ENCODE peak calls at places on chromosomes 3 and 15, in seven cellular contexts. One of them, this sample, is unnamed. For H3K4me1 and H3K36me3, the result is how much of the 10 kb centered on the place peaks cover.

GRCh38 chr15:99844150-99844549 is 110.9 kb upstream of the LYSMD4 start:
- DNase-seq in colonic mucosa: no peak
- DNase-seq in GM23248: no peak
- DNase-seq in mesenchymal stem cell: no peak
- DNase-seq in IMR-90: no peak
- DNase-seq in PC-3: no peak
- DNase-seq in Karpas-422: peak
- DNase-seq in this sample: no peak

GRCh38 chr3:178223876-178224275 is 312.4 kb upstream of the KCNMB2 start:
- DNase-seq in Karpas-422: no peak
- DNase-seq in PC-3: no peak
- DNase-seq in IMR-90: peak
- DNase-seq in colonic mucosa: no peak
- DNase-seq in mesenchymal stem cell: no peak
- DNase-seq in GM23248: no peak
- DNase-seq in this sample: no peak

GRCh38 chr3:189841474-189842205 is 210.5 kb downstream of the TP63 start:
- DNase-seq in Karpas-422: no peak
- DNase-seq in mesenchymal stem cell: no peak
- DNase-seq in GM23248: peak
- DNase-seq in IMR-90: peak
- DNase-seq in colonic mucosa: no peak
- DNase-seq in PC-3: peak
- DNase-seq in this sample: peak

GRCh38 chr15:83654379-83655236 is 685 bp downstream of the ADAMTSL3 start:
- DNase-seq in colonic mucosa: no peak
- DNase-seq in GM23248: peak
- DNase-seq in Karpas-422: no peak
- DNase-seq in IMR-90: no peak
- DNase-seq in PC-3: peak
- DNase-seq in mesenchymal stem cell: no peak
- DNase-seq in this sample: no peak

GRCh38 chr3:115804722-115805121 is 181.4 kb downstream of the GAP43 start:
- DNase-seq in PC-3: peak
- DNase-seq in Karpas-422: no peak
- DNase-seq in GM23248: peak
- DNase-seq in colonic mucosa: no peak
- DNase-seq in mesenchymal stem cell: peak
- DNase-seq in IMR-90: peak
- DNase-seq in this sample: peak

GRCh38 chr15:39403674-39404117 is 177.2 kb upstream of the THBS1 start:
- DNase-seq in IMR-90: peak
- DNase-seq in mesenchymal stem cell: peak
- DNase-seq in GM23248: peak
- DNase-seq in colonic mucosa: no peak
- DNase-seq in Karpas-422: peak
- DNase-seq in PC-3: peak
- DNase-seq in this sample: peak

GRCh38 chr3:11381563-11381962 is 109.4 kb downstream of the ATG7 start:
- DNase-seq in mesenchymal stem cell: no peak
- DNase-seq in Karpas-422: peak
- DNase-seq in IMR-90: peak
- DNase-seq in GM23248: no peak
- DNase-seq in PC-3: no peak
- DNase-seq in colonic mucosa: no peak
- DNase-seq in this sample: no peak

GRCh38 chr3:184233127-184233843 is 3.9 kb downstream of the VWA5B2 start:
- DNase-seq in PC-3: no peak
- DNase-seq in colonic mucosa: no peak
- DNase-seq in IMR-90: no peak
- DNase-seq in Karpas-422: no peak
- DNase-seq in GM23248: no peak
- DNase-seq in mesenchymal stem cell: no peak
- DNase-seq in this sample: no peak

GRCh38 chr15:35665855-35666536 is 120.0 kb upstream of the DPH6 start:
- DNase-seq in Karpas-422: no peak
- DNase-seq in GM23248: peak
- DNase-seq in colonic mucosa: no peak
- DNase-seq in mesenchymal stem cell: no peak
- DNase-seq in PC-3: no peak
- DNase-seq in IMR-90: no peak
- DNase-seq in this sample: no peak

GRCh38 chr15:20310603-20311002 is 231.0 kb downstream of the GOLGA6L6 start:
- DNase-seq in PC-3: no peak
- DNase-seq in mesenchymal stem cell: no peak
- DNase-seq in GM23248: no peak
- DNase-seq in colonic mucosa: no peak
- DNase-seq in IMR-90: no peak
- DNase-seq in Karpas-422: no peak
- DNase-seq in this sample: no peak

GRCh38 chr3:78101363-78101762 is 1061.5 kb downstream of the ROBO2 start:
- DNase-seq in IMR-90: peak
- DNase-seq in GM23248: peak
- DNase-seq in mesenchymal stem cell: peak
- DNase-seq in PC-3: peak
- DNase-seq in colonic mucosa: no peak
- DNase-seq in Karpas-422: no peak
- DNase-seq in this sample: peak

GRCh38 chr3:155960060-155960459 is 89.6 kb downstream of the GMPS start:
- DNase-seq in PC-3: no peak
- DNase-seq in mesenchymal stem cell: no peak
- DNase-seq in GM23248: peak
- DNase-seq in IMR-90: peak
- DNase-seq in colonic mucosa: no peak
- DNase-seq in Karpas-422: no peak
- DNase-seq in this sample: no peak

GRCh38 chr3:27758083-27758482 is 36.0 kb upstream of the EOMES start:
- DNase-seq in mesenchymal stem cell: peak
- DNase-seq in colonic mucosa: no peak
- DNase-seq in PC-3: peak
- DNase-seq in GM23248: peak
- DNase-seq in Karpas-422: no peak
- DNase-seq in IMR-90: peak
- DNase-seq in this sample: peak

GRCh38 chr3:89216021-89216739 is 108.8 kb downstream of the EPHA3 start:
- DNase-seq in colonic mucosa: no peak
- DNase-seq in Karpas-422: no peak
- DNase-seq in IMR-90: peak
- DNase-seq in mesenchymal stem cell: peak
- DNase-seq in GM23248: peak
- DNase-seq in PC-3: no peak
- DNase-seq in this sample: peak

GRCh38 chr3:16500911-16501310 is 12.6 kb downstream of the RFTN1 start:
- DNase-seq in IMR-90: no peak
- DNase-seq in GM23248: no peak
- DNase-seq in colonic mucosa: no peak
- DNase-seq in mesenchymal stem cell: no peak
- DNase-seq in PC-3: no peak
- DNase-seq in Karpas-422: no peak
- DNase-seq in this sample: no peak

GRCh38 chr3:16503191-16503776 is 10.2 kb downstream of the RFTN1 start:
- DNase-seq in Karpas-422: no peak
- DNase-seq in PC-3: no peak
- DNase-seq in colonic mucosa: no peak
- DNase-seq in mesenchymal stem cell: no peak
- DNase-seq in IMR-90: no peak
- DNase-seq in GM23248: peak
- DNase-seq in this sample: no peak

GRCh38 chr3:16502347-16502908 is 11.1 kb downstream of the RFTN1 start:
- DNase-seq in GM23248: no peak
- DNase-seq in IMR-90: no peak
- DNase-seq in colonic mucosa: no peak
- DNase-seq in mesenchymal stem cell: no peak
- DNase-seq in PC-3: no peak
- DNase-seq in Karpas-422: peak
- DNase-seq in this sample: no peak

GRCh38 chr3:16498130-16498890 is 15.2 kb downstream of the RFTN1 start:
- DNase-seq in Karpas-422: peak
- DNase-seq in GM23248: no peak
- DNase-seq in colonic mucosa: no peak
- DNase-seq in mesenchymal stem cell: no peak
- DNase-seq in IMR-90: no peak
- DNase-seq in PC-3: no peak
- DNase-seq in this sample: no peak

GRCh38 chr3:16500093-16500492 is 13.4 kb downstream of the RFTN1 start:
- DNase-seq in GM23248: no peak
- DNase-seq in IMR-90: no peak
- DNase-seq in mesenchymal stem cell: no peak
- DNase-seq in colonic mucosa: no peak
- DNase-seq in Karpas-422: no peak
- DNase-seq in PC-3: no peak
- DNase-seq in this sample: no peak
- H3K4me1 ChIP-seq in GM23248: under half
- H3K4me1 ChIP-seq in IMR-90: under half
- H3K4me1 ChIP-seq in mesenchymal stem cell: under half
- H3K4me1 ChIP-seq in colonic mucosa: under half
- H3K4me1 ChIP-seq in Karpas-422: half or more
- H3K4me1 ChIP-seq in PC-3: under half
- H3K4me1 ChIP-seq in this sample: under half

GRCh38 chr3:185718736-185719456 is 105.9 kb downstream of the IGF2BP2 start:
- DNase-seq in IMR-90: no peak
- DNase-seq in Karpas-422: no peak
- DNase-seq in mesenchymal stem cell: no peak
- DNase-seq in GM23248: no peak
- DNase-seq in PC-3: no peak
- DNase-seq in colonic mucosa: no peak
- DNase-seq in this sample: no peak

GRCh38 chr3:185717627-185718330 is 107.1 kb downstream of the IGF2BP2 start:
- DNase-seq in IMR-90: no peak
- DNase-seq in Karpas-422: no peak
- DNase-seq in GM23248: no peak
- DNase-seq in PC-3: no peak
- DNase-seq in mesenchymal stem cell: no peak
- DNase-seq in colonic mucosa: no peak
- DNase-seq in this sample: no peak

GRCh38 chr3:185715091-185715490 is 109.8 kb downstream of the IGF2BP2 start:
- DNase-seq in Karpas-422: no peak
- DNase-seq in GM23248: peak
- DNase-seq in PC-3: peak
- DNase-seq in IMR-90: peak
- DNase-seq in mesenchymal stem cell: no peak
- DNase-seq in colonic mucosa: no peak
- DNase-seq in this sample: no peak

GRCh38 chr3:185716436-185717090 is 108.3 kb downstream of the IGF2BP2 start:
- DNase-seq in GM23248: no peak
- DNase-seq in mesenchymal stem cell: no peak
- DNase-seq in colonic mucosa: peak
- DNase-seq in Karpas-422: no peak
- DNase-seq in IMR-90: no peak
- DNase-seq in PC-3: no peak
- DNase-seq in this sample: no peak

DNA sequence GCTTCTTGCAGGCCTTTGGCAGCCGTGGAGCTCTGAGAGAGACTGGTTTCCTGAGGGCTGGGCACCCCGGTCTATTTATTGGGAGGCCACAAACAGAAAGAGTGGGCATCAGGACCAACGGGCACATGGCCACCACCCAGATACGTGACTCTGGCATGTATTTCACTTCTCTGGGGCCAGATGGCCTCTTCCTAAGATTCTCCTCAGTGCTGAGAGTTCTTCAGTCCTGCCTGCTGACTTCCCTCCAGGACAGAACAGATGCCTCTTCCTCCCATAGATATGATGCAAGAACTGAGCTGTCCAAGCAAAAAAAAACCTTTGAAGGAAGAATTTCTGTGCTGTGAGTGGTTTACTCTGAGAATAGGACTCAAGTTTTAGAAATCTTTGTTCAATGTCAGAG is 107.7 kb downstream of the IGF2BP2 start:
- DNase-seq in GM23248: peak
- DNase-seq in PC-3: no peak
- DNase-seq in Karpas-422: no peak
- DNase-seq in mesenchymal stem cell: peak
- DNase-seq in colonic mucosa: no peak
- DNase-seq in IMR-90: peak
- DNase-seq in this sample: peak
- H3K9ac ChIP-seq in GM23248: peak
- H3K9ac ChIP-seq in PC-3: no peak
- H3K9ac ChIP-seq in Karpas-422: no peak
- H3K9ac ChIP-seq in mesenchymal stem cell: peak
- H3K9ac ChIP-seq in colonic mucosa: no peak
- H3K9ac ChIP-seq in IMR-90: peak
- H3K9ac ChIP-seq in this sample: peak

DNA sequence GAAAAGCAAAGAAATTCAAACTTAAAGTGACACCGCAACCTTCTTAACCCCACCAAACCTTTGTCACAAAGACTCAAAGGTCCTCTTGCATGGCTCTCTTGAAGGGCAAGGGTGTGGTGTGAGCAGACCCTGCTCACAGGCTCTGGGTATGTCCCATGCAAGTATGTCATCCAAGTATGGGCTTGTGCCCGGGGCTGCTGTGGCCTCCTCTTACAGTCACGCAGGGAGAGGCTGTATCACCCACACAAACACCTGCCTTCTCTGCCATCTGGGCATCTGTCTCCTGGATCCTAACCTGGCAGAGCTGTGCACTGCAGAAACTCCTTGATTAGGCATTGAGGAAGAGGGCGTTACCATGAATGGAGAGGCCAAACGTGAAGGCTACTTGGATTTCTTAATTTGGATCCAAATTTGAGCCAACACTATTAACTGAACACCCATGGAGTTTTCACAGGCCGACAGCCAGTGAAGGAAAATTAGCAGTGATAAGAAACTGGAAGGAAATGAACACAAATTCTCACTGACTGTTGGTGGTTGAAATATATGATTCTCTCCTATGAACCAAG is 146.6 kb downstream of the DUT start:
- DNase-seq in PC-3: no peak
- DNase-seq in IMR-90: no peak
- DNase-seq in mesenchymal stem cell: no peak
- DNase-seq in colonic mucosa: no peak
- DNase-seq in Karpas-422: no peak
- DNase-seq in GM23248: no peak
- DNase-seq in this sample: no peak
- H3K36me3 ChIP-seq in PC-3: under half
- H3K36me3 ChIP-seq in IMR-90: under half
- H3K36me3 ChIP-seq in mesenchymal stem cell: half or more
- H3K36me3 ChIP-seq in colonic mucosa: under half
- H3K36me3 ChIP-seq in Karpas-422: under half
- H3K36me3 ChIP-seq in GM23248: half or more
- H3K36me3 ChIP-seq in this sample: half or more

DNA sequence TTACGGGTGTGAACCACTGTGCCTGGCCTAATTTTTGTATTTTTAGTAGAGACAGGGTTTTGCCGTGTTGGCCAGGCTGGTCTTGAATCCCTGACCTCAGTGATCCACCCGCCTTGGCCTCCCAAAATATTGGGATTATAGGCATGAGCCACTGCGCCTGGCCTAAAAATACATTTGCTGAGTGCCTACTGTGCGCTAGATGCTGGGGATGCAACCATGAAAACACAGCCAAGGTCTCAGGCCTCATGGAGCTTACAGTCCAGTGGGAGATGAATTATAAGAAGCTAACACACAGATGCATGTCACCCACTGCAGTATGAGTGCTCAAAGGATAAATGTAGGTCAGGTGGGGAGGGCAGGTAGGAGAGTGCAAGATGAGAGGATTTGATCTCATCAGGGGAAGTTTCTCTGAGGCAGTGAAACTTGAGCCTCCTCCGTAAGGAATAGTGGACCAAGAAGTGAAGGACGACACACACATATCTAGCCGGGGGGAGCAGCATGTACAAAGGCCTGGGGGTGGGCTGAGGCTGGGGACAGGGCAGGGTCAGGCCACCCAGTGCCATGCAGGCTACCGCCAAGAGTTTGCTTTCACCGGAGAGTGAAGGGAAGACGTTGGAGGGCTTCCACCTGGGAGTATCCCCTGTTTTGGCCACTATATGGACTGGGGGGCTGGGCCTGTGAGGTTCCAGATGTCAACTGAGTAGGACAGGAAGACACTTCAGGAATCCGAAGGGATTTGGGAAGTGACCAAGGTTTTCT is 24.3 kb downstream of the IRAK2 start:
- DNase-seq in PC-3: no peak
- DNase-seq in colonic mucosa: no peak
- DNase-seq in IMR-90: no peak
- DNase-seq in Karpas-422: no peak
- DNase-seq in GM23248: no peak
- DNase-seq in mesenchymal stem cell: no peak
- DNase-seq in this sample: no peak
- H3K4me1 ChIP-seq in PC-3: under half
- H3K4me1 ChIP-seq in colonic mucosa: under half
- H3K4me1 ChIP-seq in IMR-90: under half
- H3K4me1 ChIP-seq in Karpas-422: under half
- H3K4me1 ChIP-seq in GM23248: under half
- H3K4me1 ChIP-seq in mesenchymal stem cell: under half
- H3K4me1 ChIP-seq in this sample: half or more